ENCODE peak calls at places on chromosomes 6 and 20, in six cellular contexts. One of them, this sample, is unnamed.

GRCh38 chr6:167731216-167731615 is 95.5 kb upstream of the AFDN start:
- DNase-seq in GM03348: no peak
- DNase-seq in choroid plexus epithelial cell: no peak
- DNase-seq in amygdala: no peak
- DNase-seq in tibial nerve: no peak
- DNase-seq in left lung: no peak
- DNase-seq in this sample: no peak

GRCh38 chr20:2658414-2659354 is 5.3 kb downstream of the IDH3B start:
- DNase-seq in tibial nerve: no peak
- DNase-seq in choroid plexus epithelial cell: no peak
- DNase-seq in GM03348: no peak
- DNase-seq in amygdala: no peak
- DNase-seq in left lung: no peak
- DNase-seq in this sample: no peak

GRCh38 chr6:75747371-75747984 is 1.6 kb upstream of the MYO6 start:
- DNase-seq in GM03348: no peak
- DNase-seq in left lung: no peak
- DNase-seq in amygdala: no peak
- DNase-seq in tibial nerve: no peak
- DNase-seq in choroid plexus epithelial cell: no peak
- DNase-seq in this sample: no peak

GRCh38 chr20:53124803-53125202 is 152.6 kb downstream of the TSHZ2 start:
- DNase-seq in left lung: no peak
- DNase-seq in tibial nerve: no peak
- DNase-seq in choroid plexus epithelial cell: no peak
- DNase-seq in amygdala: no peak
- DNase-seq in GM03348: no peak
- DNase-seq in this sample: no peak

GRCh38 chr20:18506744-18507143 is 996 bp upstream of the SEC23B start:
- DNase-seq in GM03348: no peak
- DNase-seq in amygdala: no peak
- DNase-seq in choroid plexus epithelial cell: no peak
- DNase-seq in tibial nerve: no peak
- DNase-seq in left lung: no peak
- DNase-seq in this sample: no peak

GRCh38 chr6:166318227-166318626 is 10.0 kb upstream of the PRR18 start:
- DNase-seq in left lung: no peak
- DNase-seq in choroid plexus epithelial cell: no peak
- DNase-seq in tibial nerve: no peak
- DNase-seq in amygdala: no peak
- DNase-seq in GM03348: no peak
- DNase-seq in this sample: no peak

GRCh38 chr6:19663479-19663878 is 173.7 kb upstream of the ID4 start:
- DNase-seq in left lung: no peak
- DNase-seq in choroid plexus epithelial cell: no peak
- DNase-seq in tibial nerve: no peak
- DNase-seq in amygdala: no peak
- DNase-seq in GM03348: no peak
- DNase-seq in this sample: no peak

GRCh38 chr6:47230579-47230978 is 79.1 kb downstream of the TNFRSF21 start:
- DNase-seq in tibial nerve: no peak
- DNase-seq in choroid plexus epithelial cell: no peak
- DNase-seq in amygdala: no peak
- DNase-seq in GM03348: no peak
- DNase-seq in left lung: peak
- DNase-seq in this sample: no peak

This sample was measured in right lobe of liver.